ENCODE peak calls at places on chromosomes 11 and 22, in four cellular contexts. P is GM12878, J is K562, Q is HepG2. Z is an unnamed sample.

GRCh38 chr22:37154925-37155712 is 5.4 kb upstream of the IL2RB start:
- DNase-seq in Q (no peak), P (no peak), J (no peak), Z (no peak)

GRCh38 chr11:130553306-130553705 is 104.9 kb downstream of the ADAMTS15 start:
- DNase-seq in Q (no peak), P (no peak), J (no peak), Z (no peak)

GRCh38 chr11:126337472-126338241 is 17.8 kb upstream of the ST3GAL4 start:
- DNase-seq in P (no peak), J (no peak), Q (peak), Z (no peak)

GRCh38 chr11:113532697-113533424 is 57.7 kb upstream of the DRD2 start:
- DNase-seq in J (peak), P (no peak), Q (peak), Z (peak)

GRCh38 chr22:48365386-48365785 is 1462.3 kb downstream of the BRD1 start:
- DNase-seq in J (no peak), P (no peak), Q (no peak), Z (no peak)

GRCh38 chr11:32052218-32052617 is 38.7 kb upstream of the RCN1 start:
- DNase-seq in Q (peak), J (peak), P (no peak), Z (peak)

GRCh38 chr11:78946945-78947914 is 372.6 kb upstream of the NARS2 start:
- DNase-seq in Q (peak), P (no peak), J (no peak), Z (no peak)

GRCh38 chr22:38228873-38229740 is 27.3 kb downstream of the MAFF start:
- DNase-seq in P (no peak), J (no peak), Q (peak), Z (no peak)

GRCh38 chr11:121334973-121335711 is 42.6 kb downstream of the SC5D start:
- DNase-seq in J (no peak), Q (no peak), P (no peak), Z (no peak)

GRCh38 chr11:15969281-15969680 is 387.1 kb downstream of the SOX6 start:
- DNase-seq in Q (peak), J (peak), P (peak), Z (no peak)

GRCh38 chr11:122167100-122167499 is 51.1 kb upstream of the BLID start:
- DNase-seq in J (no peak), P (no peak), Q (no peak), Z (no peak)

GRCh38 chr11:7964873-7965272 is 374 bp downstream of the NLRP10 start:
- DNase-seq in Q (no peak), P (no peak), J (no peak), Z (no peak)

GRCh38 chr11:79485694-79486093 is 44.9 kb upstream of the TENM4 start:
- DNase-seq in Q (no peak), J (no peak), P (no peak), Z (no peak)

GRCh38 chr11:1443737-1444136 is 42.8 kb downstream of the MOB2 start:
- DNase-seq in Q (no peak), P (no peak), J (no peak), Z (no peak)

GRCh38 chr11:1896468-1896867 is 4.8 kb upstream of the PRR33 start:
- DNase-seq in P (no peak), J (no peak), Q (no peak), Z (no peak)

GRCh38 chr11:61486779-61487178 is 21.8 kb upstream of the LRRC10B start:
- DNase-seq in J (no peak), P (no peak), Q (no peak), Z (no peak)

GRCh38 chr22:37256075-37256726 is 12.1 kb upstream of the RAC2 start:
- DNase-seq in Q (no peak), J (no peak), P (no peak), Z (no peak)

GRCh38 chr11:31645747-31646146 is 136.2 kb downstream of the ELP4 start:
- DNase-seq in J (no peak), Q (peak), P (no peak), Z (no peak)

GRCh38 chr11:13207270-13207664 is 70.3 kb upstream of the BMAL1 start:
- DNase-seq in Q (no peak), P (no peak), J (no peak), Z (no peak)

GRCh38 chr22:37887610-37888378 is 18.3 kb upstream of the MICALL1 start:
- DNase-seq in J (no peak), Q (no peak), P (no peak), Z (no peak)

GRCh38 chr22:47086596-47087248 is 324.3 kb downstream of the TBC1D22A start:
- DNase-seq in J (no peak), Q (peak), P (no peak), Z (no peak)

GRCh38 chr22:26161746-26162145 is 7.5 kb upstream of the SEZ6L start:
- DNase-seq in P (no peak), J (no peak), Q (no peak), Z (no peak)

GRCh38 chr11:22703040-22703439 is 36.6 kb downstream of the GAS2 start:
- DNase-seq in P (peak), J (no peak), Q (peak), Z (peak)

GRCh38 chr11:61004841-61005240 is 33.4 kb downstream of the CD6 start:
- DNase-seq in J (no peak), P (no peak), Q (no peak), Z (no peak)

GRCh38 chr11:102664001-102664752 is 39.0 kb upstream of the MMP20 start:
- DNase-seq in P (no peak), Q (peak), J (no peak), Z (peak)

GRCh38 chr22:28899199-28899853 is 16.0 kb downstream of the ZNRF3 start:
- DNase-seq in J (no peak), Q (no peak), P (no peak), Z (no peak)

GRCh38 chr22:36461665-36462474 is 19.6 kb downstream of the TXN2 start:
- DNase-seq in J (no peak), P (no peak), Q (peak), Z (no peak)

GRCh38 chr11:96307748-96308133 is 35.3 kb downstream of the MAML2 start:
- DNase-seq in Q (no peak), P (no peak), J (no peak), Z (peak)

GRCh38 chr11:108025387-108026080 is 16.8 kb downstream of the CUL5 start:
- DNase-seq in J (no peak), P (peak), Q (no peak), Z (no peak)

GRCh38 chr22:23218867-23219251 is 38.5 kb downstream of the BCR start:
- DNase-seq in Q (peak), J (no peak), P (no peak), Z (peak)

GRCh38 chr22:50114221-50114981 is 24.6 kb downstream of the MOV10L1 start:
- DNase-seq in J (no peak), P (no peak), Q (no peak), Z (no peak)

DNA sequence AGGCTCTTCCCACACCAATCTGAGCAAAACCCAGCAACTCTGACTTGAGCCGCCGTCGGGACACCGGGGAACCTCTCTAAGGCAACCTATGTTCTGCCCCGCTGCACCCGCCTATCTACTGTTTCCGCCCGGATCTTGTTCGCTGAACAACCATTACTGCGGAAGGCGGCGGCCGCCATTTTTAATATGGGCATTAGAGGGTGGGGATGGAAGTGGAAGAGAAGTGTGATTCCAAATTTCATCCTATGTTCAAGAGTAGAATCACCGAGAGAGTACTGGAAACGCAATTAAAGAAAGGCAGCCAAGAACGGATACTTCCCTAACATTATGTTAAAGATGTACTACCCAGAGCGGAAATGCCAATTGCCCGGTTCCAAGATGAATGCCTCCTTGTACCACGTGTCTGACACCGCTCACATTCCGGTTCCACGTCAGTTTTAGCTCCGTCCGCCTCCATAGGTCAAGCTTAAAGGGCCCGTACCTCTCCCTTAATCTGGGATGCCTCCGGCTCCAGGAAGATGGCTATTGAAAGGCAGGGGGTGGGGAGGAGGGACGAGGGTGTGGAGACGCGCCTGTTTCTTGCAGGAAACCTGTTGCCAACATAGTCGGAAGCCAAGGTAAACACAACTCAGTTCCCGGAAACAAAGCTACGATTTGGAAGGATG is at the start of gene DPAGT1:
- DNase-seq in Q (peak), P (peak), J (peak), Z (peak)
- TF ChIP-seq FOXK2 in Q (no peak), P (no peak), J (peak), Z (no peak)

GRCh38 chr22:33678523-33678922 is 241.8 kb downstream of the LARGE1 start:
- DNase-seq in Q (no peak), P (no peak), J (no peak), Z (no peak)
- TF ChIP-seq SP1 in Q (no peak), P (no peak), J (no peak), Z (no peak)

DNA sequence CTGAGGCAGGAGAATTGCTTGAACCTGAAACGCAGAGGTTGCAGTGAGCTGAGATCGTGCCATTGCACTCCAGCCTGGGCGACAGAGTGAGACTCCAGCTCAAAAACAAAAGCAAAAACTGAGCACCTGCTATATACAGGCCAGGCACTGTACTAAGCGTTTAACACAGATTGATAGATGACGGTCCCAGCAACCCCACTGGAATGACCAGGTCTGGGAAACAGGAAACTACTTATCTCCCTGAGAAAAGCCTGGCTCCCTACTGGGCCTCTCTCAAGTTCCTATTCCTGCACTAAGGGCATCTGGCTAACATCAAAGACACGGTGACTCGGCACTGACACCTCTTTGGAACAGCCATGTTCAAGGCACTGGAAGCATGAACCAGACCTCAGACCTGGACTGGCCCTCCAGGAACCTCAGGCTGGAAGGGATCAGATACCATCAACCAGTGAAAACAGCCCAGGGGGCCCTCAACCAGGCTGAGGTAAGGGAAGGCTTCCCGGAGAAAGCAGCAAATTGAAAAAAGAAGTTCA is 16.6 kb downstream of the ARAP1 start:
- DNase-seq in P (no peak), J (peak), Q (peak), Z (peak)
- TF ChIP-seq FOXM1 in P (no peak), J (no peak), Q (no peak), Z (no peak)

GRCh38 chr22:41596776-41597634 is 7.4 kb upstream of the PMM1 start:
- DNase-seq in J (peak), P (no peak), Q (peak), Z (peak)
- TF ChIP-seq FOXK2 in J (no peak), P (no peak), Q (no peak), Z (no peak)

GRCh38 chr11:9738126-9738525 is 74.2 kb downstream of the SWAP70 start:
- DNase-seq in J (no peak), P (no peak), Q (no peak), Z (no peak)

GRCh38 chr11:9739108-9739507 is 75.2 kb downstream of the SWAP70 start:
- DNase-seq in Q (no peak), J (no peak), P (no peak), Z (no peak)

GRCh38 chr11:9738700-9739099 is 74.8 kb downstream of the SWAP70 start:
- DNase-seq in P (no peak), J (no peak), Q (no peak), Z (no peak)

GRCh38 chr11:9741260-9741659 is 77.4 kb downstream of the SWAP70 start:
- DNase-seq in Q (no peak), J (no peak), P (no peak), Z (no peak)

DNA sequence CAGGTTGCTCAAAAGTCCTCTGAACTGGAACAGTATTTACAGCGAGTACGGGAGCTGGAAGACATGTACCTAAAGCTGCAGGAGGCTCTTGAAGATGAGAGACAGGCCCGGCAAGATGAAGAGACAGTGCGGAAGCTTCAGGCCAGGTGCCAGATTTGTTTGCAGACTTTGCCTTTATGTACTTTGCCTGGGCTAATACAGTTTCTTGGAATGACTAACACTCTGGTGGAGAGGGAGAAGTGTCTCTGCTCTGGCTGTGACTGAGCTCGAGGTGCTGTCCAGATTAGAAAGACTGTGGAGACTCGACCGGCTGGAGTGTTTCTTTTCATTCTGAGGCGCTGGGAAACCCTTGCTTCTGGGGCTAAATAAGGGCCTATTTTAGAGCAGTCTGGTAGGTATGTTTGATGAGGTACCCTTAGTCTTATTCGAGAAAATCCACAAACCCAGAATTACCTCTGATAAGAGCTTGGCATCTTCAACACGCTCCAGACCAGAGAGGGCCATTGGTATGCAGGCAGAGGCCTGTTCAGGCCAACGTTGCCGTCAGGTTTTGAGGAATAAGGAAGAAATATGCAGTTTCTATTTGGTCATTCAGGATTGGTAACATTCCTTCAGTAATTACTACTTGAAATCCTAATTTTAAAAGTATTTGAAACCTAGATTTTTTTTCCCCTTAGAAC is 76.5 kb downstream of the SWAP70 start:
- DNase-seq in J (no peak), P (no peak), Q (no peak), Z (no peak)
- TF ChIP-seq SP1 in J (no peak), P (no peak), Q (no peak), Z (no peak)

DNA sequence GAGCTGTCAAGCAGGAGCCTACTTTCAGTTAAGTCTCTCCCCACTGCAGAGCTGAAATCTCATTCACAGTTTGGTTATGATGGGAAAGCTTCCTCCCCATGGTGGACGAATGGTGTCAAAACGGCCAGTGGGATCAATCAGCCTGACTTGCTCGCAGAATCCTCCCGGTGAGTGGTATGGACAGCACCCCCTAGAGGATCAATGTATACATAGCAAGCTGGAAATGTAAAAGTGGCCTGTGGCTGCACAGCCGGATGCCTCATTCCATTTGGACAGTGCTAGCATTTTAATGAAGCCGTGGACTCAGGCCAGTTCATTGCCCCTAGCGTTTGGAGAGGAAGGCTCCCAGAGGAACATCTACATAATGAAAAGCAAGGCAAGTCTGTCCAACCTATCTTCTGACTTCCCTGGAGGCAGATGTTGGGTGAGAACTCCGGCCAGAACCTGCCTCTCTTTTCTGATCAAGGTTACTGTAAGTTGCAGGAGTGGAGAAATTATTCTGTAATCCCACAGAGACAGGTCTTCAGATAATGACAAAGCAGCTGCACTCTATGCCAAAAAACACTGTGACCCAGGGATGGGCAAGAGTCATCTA is 942.3 kb downstream of the NTM start:
- DNase-seq in J (peak), Q (no peak), P (no peak), Z (peak)
- TF ChIP-seq FOXM1 in J (no peak), Q (no peak), P (no peak), Z (no peak)

GRCh38 chr11:73851046-73851764 is 25.4 kb downstream of the COA4 start:
- DNase-seq in Q (no peak), P (no peak), J (no peak), Z (no peak)

GRCh38 chr11:73856001-73856663 is 20.5 kb downstream of the COA4 start:
- DNase-seq in Q (no peak), P (no peak), J (no peak), Z (no peak)

GRCh38 chr11:73854680-73855079 is 22.0 kb downstream of the COA4 start:
- DNase-seq in J (no peak), P (no peak), Q (no peak), Z (no peak)

GRCh38 chr11:73852049-73852448 is 24.6 kb downstream of the COA4 start:
- DNase-seq in J (no peak), P (no peak), Q (no peak), Z (no peak)
- TF ChIP-seq FOXK2 in J (no peak), P (no peak), Q (no peak), Z (no peak)

GRCh38 chr11:44645832-44646231 is 80.4 kb downstream of the CD82 start:
- DNase-seq in Q (no peak), J (no peak), P (no peak), Z (no peak)

GRCh38 chr11:44652901-44653644 is 73.7 kb upstream of the TSPAN18 start:
- DNase-seq in Q (no peak), P (no peak), J (no peak), Z (no peak)

GRCh38 chr11:44643207-44643606 is 77.7 kb downstream of the CD82 start:
- DNase-seq in Q (no peak), P (no peak), J (no peak), Z (no peak)

GRCh38 chr11:44651535-44652130 is 75.1 kb upstream of the TSPAN18 start:
- DNase-seq in J (no peak), Q (no peak), P (no peak), Z (no peak)

GRCh38 chr11:44648109-44648508 is 78.7 kb upstream of the TSPAN18 start:
- DNase-seq in P (no peak), J (no peak), Q (no peak), Z (no peak)
- TF ChIP-seq SP1 in P (no peak), J (no peak), Q (no peak), Z (no peak)

DNA sequence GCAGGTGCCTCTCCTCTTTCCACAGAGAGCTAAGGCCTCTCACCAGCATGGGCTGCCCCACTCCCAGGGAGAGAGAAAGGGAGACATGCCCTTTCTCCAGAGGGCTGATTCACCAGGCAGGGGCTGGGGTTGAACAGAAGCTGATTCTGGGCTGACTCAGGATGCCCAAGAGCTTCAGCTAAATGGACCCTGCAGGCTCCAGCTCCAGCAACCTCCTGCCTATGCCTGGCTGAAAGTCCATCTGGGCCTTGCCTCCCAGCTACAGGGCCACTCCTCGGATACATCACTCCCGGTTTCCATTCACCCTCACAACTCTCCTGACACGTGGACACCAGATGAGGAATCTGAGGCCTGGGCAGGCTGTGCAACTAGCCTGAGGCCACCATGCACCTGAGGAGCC is 215.5 kb downstream of the BUD13 start:
- DNase-seq in Q (no peak), P (no peak), J (no peak), Z (no peak)
- TF ChIP-seq FOXM1 in Q (no peak), P (no peak), J (no peak), Z (no peak)

GRCh38 chr11:63670077-63670737 is 969 bp downstream of the ATL3 start:
- DNase-seq in Q (no peak), J (no peak), P (no peak), Z (no peak)
- TF ChIP-seq FOXK2 in Q (no peak), J (no peak), P (no peak), Z (no peak)

Z was measured in HEK293T.